ENCODE peak calls at places on chromosomes 5 and 9, in ten cellular contexts. N, X, Y, S, U, E, A, D, R and Q are unnamed samples.

GRCh38 chr9:91836515-91836914 is 113.5 kb downstream of the ROR2 start:
- DNase-seq in X (no peak), D (no peak), Y (no peak), S (no peak), E (no peak), N (no peak), U (no peak), R (no peak), A (no peak), Q (no peak)

GRCh38 chr9:111458139-111459009 is 25.8 kb downstream of the ECPAS start:
- DNase-seq in U (no peak), A (no peak), S (no peak), D (peak), X (no peak), N (no peak), R (no peak), Y (no peak), E (no peak), Q (no peak)

GRCh38 chr5:126490167-126490937 is 67.1 kb downstream of the GRAMD2B start:
- DNase-seq in U (peak), A (no peak), N (no peak), D (no peak), X (no peak), R (no peak), S (no peak), Y (no peak), E (no peak), Q (no peak)

GRCh38 chr5:141494761-141495455 is 6.0 kb downstream of the PCDHGC5 start:
- DNase-seq in A (no peak), N (no peak), X (no peak), Y (no peak), R (no peak), S (no peak), D (no peak), E (no peak), U (peak), Q (no peak)

GRCh38 chr5:178116406-178116885 is 3.1 kb downstream of the N4BP3 start:
- DNase-seq in U (peak), D (no peak), E (no peak), S (peak), A (peak), R (no peak), X (peak), Y (peak), N (peak), Q (peak)

GRCh38 chr5:81972496-81972791 is 621 bp downstream of the ATG10 start:
- DNase-seq in A (no peak), N (no peak), Y (no peak), X (no peak), D (no peak), E (no peak), S (no peak), R (no peak), U (no peak), Q (no peak)

GRCh38 chr5:87829214-87829551 is 416.5 kb upstream of the CCNH start:
- DNase-seq in N (no peak), Y (peak), E (no peak), A (no peak), X (no peak), S (no peak), D (peak), R (no peak), U (no peak), Q (no peak)

GRCh38 chr5:78624011-78624541 is 24.5 kb downstream of the LHFPL2 start:
- DNase-seq in E (no peak), N (no peak), A (no peak), Y (no peak), D (no peak), R (no peak), S (no peak), U (no peak), X (no peak), Q (no peak)

GRCh38 chr5:172490739-172491461 is 36.6 kb upstream of the SH3PXD2B start:
- DNase-seq in U (no peak), A (no peak), Y (no peak), S (no peak), N (no peak), D (no peak), X (no peak), R (no peak), E (no peak), Q (no peak)

GRCh38 chr9:108259917-108260675 is 595.7 kb downstream of the ACTL7B start:
- DNase-seq in S (no peak), A (no peak), X (no peak), D (no peak), Y (no peak), R (no peak), U (no peak), N (no peak), E (no peak), Q (no peak)

GRCh38 chr5:154378134-154378533 is 67.7 kb upstream of the SAP30L start:
- DNase-seq in S (no peak), N (no peak), D (no peak), A (no peak), R (no peak), U (no peak), Y (no peak), E (no peak), X (no peak), Q (no peak)

GRCh38 chr9:7906783-7907182 is 107.2 kb upstream of the DMAC1 start:
- DNase-seq in R (no peak), X (no peak), S (no peak), D (no peak), U (no peak), N (no peak), A (no peak), E (no peak), Y (no peak), Q (no peak)

GRCh38 chr9:16276866-16277265 is 593.6 kb downstream of the BNC2 start:
- DNase-seq in E (no peak), S (no peak), Y (no peak), X (no peak), R (no peak), N (no peak), A (no peak), U (no peak), D (no peak), Q (no peak)

GRCh38 chr5:37111426-37112382 is 137.5 kb downstream of the CPLANE1 start:
- DNase-seq in Y (no peak), E (peak), R (no peak), D (no peak), X (no peak), U (no peak), A (no peak), N (no peak), S (no peak), Q (peak)

GRCh38 chr5:5017827-5018559 is 122.1 kb upstream of the ADAMTS16 start:
- DNase-seq in S (no peak), U (no peak), E (no peak), Y (no peak), N (no peak), R (no peak), X (no peak), D (no peak), A (no peak), Q (no peak)

GRCh38 chr5:103780794-103781193 is 218.2 kb upstream of the NUDT12 start:
- DNase-seq in N (no peak), A (no peak), X (no peak), D (no peak), S (no peak), U (no peak), Y (no peak), R (no peak), E (no peak), Q (no peak)

GRCh38 chr9:98773721-98774120 is 22.6 kb downstream of the ANKS6 start:
- DNase-seq in R (no peak), U (no peak), N (no peak), A (no peak), E (no peak), D (no peak), S (no peak), X (no peak), Y (no peak), Q (no peak)

GRCh38 chr5:115116001-115116400 is 53.7 kb downstream of the TRIM36 start:
- DNase-seq in S (no peak), E (no peak), A (no peak), N (no peak), X (no peak), R (no peak), U (no peak), Y (no peak), D (no peak), Q (no peak)

GRCh38 chr5:159951387-159951786 is 35.1 kb downstream of the ADRA1B start:
- DNase-seq in X (no peak), S (no peak), A (no peak), R (no peak), U (no peak), N (no peak), D (no peak), E (no peak), Y (no peak), Q (no peak)

GRCh38 chr9:115164511-115164974 is 46.6 kb upstream of the TNC start:
- DNase-seq in D (peak), E (no peak), R (no peak), N (no peak), S (no peak), X (no peak), U (no peak), A (no peak), Y (no peak), Q (no peak)

GRCh38 chr5:170252710-170253350 is 20.0 kb downstream of the C5orf58 start:
- DNase-seq in U (no peak), Y (no peak), S (no peak), R (no peak), D (no peak), E (no peak), X (no peak), A (no peak), N (no peak), Q (no peak)